ENCODE peak calls at places on chromosomes 5 and 9, in seven cellular contexts. F, R, L, Y, U, Z and K are unnamed samples.

GRCh38 chr5:54443264-54443663 is 12.2 kb upstream of the HSPB3 start:
- DNase-seq in F (peak), R (peak), L (no peak), Y (peak), U (no peak), Z (no peak), K (no peak)

GRCh38 chr5:131589510-131590348 is 45.3 kb downstream of the RAPGEF6 start:
- DNase-seq in F (peak), R (peak), L (peak), Y (peak), U (no peak), Z (peak), K (no peak)

GRCh38 chr9:12846035-12846434 is 71.2 kb downstream of the LURAP1L start:
- DNase-seq in F (peak), R (no peak), L (no peak), Y (peak), U (peak), Z (no peak), K (no peak)

GRCh38 chr5:111075520-111075919 is 4.0 kb downstream of the TSLP start:
- DNase-seq in F (peak), R (no peak), L (no peak), Y (peak), U (peak), Z (no peak), K (no peak)

GRCh38 chr5:148949871-148950863 is 112.7 kb downstream of the SH3TC2 start:
- DNase-seq in F (peak), R (no peak), L (no peak), Y (peak), U (no peak), Z (peak), K (no peak)

GRCh38 chr5:93654676-93655075 is 71.7 kb downstream of the NR2F1 start:
- DNase-seq in F (no peak), R (no peak), L (no peak), Y (peak), U (no peak), Z (no peak), K (no peak)

GRCh38 chr9:135919318-135919717 is 12.0 kb upstream of the CAMSAP1 start:
- DNase-seq in F (no peak), R (no peak), L (no peak), Y (no peak), U (no peak), Z (no peak), K (no peak)

GRCh38 chr5:6785161-6785860 is 72.1 kb downstream of the TENT4A start:
- DNase-seq in F (no peak), R (no peak), L (no peak), Y (no peak), U (no peak), Z (no peak), K (no peak)

GRCh38 chr9:129278391-129279237 is 100.6 kb upstream of the IER5L start:
- DNase-seq in F (peak), R (peak), L (no peak), Y (no peak), U (no peak), Z (peak), K (no peak)

GRCh38 chr5:82594097-82594496 is 315.9 kb upstream of the RPS23 start:
- DNase-seq in F (peak), R (no peak), L (no peak), Y (peak), U (no peak), Z (no peak), K (no peak)

GRCh38 chr5:31827862-31828261 is 188.9 kb downstream of the PDZD2 start:
- DNase-seq in F (no peak), R (no peak), L (no peak), Y (no peak), U (no peak), Z (no peak), K (no peak)

GRCh38 chr9:70043689-70044449 is at the start of gene MAMDC2:
- DNase-seq in F (peak), R (no peak), L (no peak), Y (peak), U (no peak), Z (peak), K (no peak)

GRCh38 chr5:103896593-103896992 is 334.0 kb upstream of the NUDT12 start:
- DNase-seq in F (no peak), R (no peak), L (no peak), Y (no peak), U (no peak), Z (no peak), K (no peak)

GRCh38 chr5:114909424-114909823 is 260.3 kb downstream of the TRIM36 start:
- DNase-seq in F (no peak), R (no peak), L (no peak), Y (no peak), U (no peak), Z (no peak), K (no peak)

GRCh38 chr9:114150608-114151007 is 4.7 kb upstream of the COL27A1 start:
- DNase-seq in F (no peak), R (no peak), L (no peak), Y (no peak), U (no peak), Z (no peak), K (no peak)

GRCh38 chr9:17578911-17579793 is at the start of gene SH3GL2:
- DNase-seq in F (peak), R (peak), L (peak), Y (peak), U (no peak), Z (peak), K (no peak)